ENCODE peak calls at places on chromosomes 6 and 20, in seven cellular contexts. S is mesenchymal stem cell, A is GM23248, P is GM23338, H is MM.1S, B is H9, I is neural progenitor cell. C is an unnamed sample.

GRCh38 chr6:19835605-19836004 is 1.6 kb upstream of the ID4 start:
- DNase-seq in S (no peak), A (no peak), P (no peak), H (no peak), B (no peak), I (no peak), C (no peak)

GRCh38 chr6:84749181-84749580 is 15.2 kb downstream of the TBX18 start:
- DNase-seq in S (no peak), A (no peak), P (no peak), H (no peak), B (no peak), I (no peak), C (no peak)

GRCh38 chr20:57847104-57847503 is 137.3 kb upstream of the PMEPA1 start:
- DNase-seq in S (no peak), A (no peak), P (no peak), H (no peak), B (no peak), I (no peak), C (no peak)

GRCh38 chr6:119479860-119480655 is 130.5 kb upstream of the MAN1A1 start:
- DNase-seq in S (peak), A (peak), P (no peak), H (no peak), B (no peak), I (no peak), C (peak)

GRCh38 chr6:34381086-34381485 is 11.4 kb downstream of the NUDT3 start:
- DNase-seq in S (no peak), A (peak), P (no peak), H (no peak), B (no peak), I (no peak), C (peak)

GRCh38 chr6:46170357-46171289 is at the start of gene ENPP5:
- DNase-seq in S (no peak), A (peak), P (peak), H (peak), B (peak), I (peak), C (peak)

GRCh38 chr20:36951198-36951976 is at the start of gene SAMHD1:
- DNase-seq in S (peak), A (peak), P (peak), H (peak), B (peak), I (peak), C (peak)

GRCh38 chr6:32192608-32193039 is at the start of gene GPSM3:
- DNase-seq in S (peak), A (peak), P (peak), H (peak), B (peak), I (no peak), C (peak)

GRCh38 chr6:132400641-132401119 is 595 bp downstream of the MOXD1 start:
- DNase-seq in S (peak), A (peak), P (peak), H (no peak), B (peak), I (peak), C (no peak)

GRCh38 chr6:93727447-93727846 is 308.1 kb upstream of the EPHA7 start:
- DNase-seq in S (no peak), A (no peak), P (no peak), H (no peak), B (no peak), I (no peak), C (peak)

GRCh38 chr20:5774438-5774837 is 24.2 kb downstream of the SHLD1 start:
- DNase-seq in S (no peak), A (no peak), P (no peak), H (no peak), B (no peak), I (no peak), C (no peak)

GRCh38 chr20:40986774-40987173 is 41.8 kb upstream of the TOP1 start:
- DNase-seq in S (no peak), A (no peak), P (no peak), H (peak), B (no peak), I (no peak), C (no peak)

GRCh38 chr6:15623282-15624116 is 39.3 kb downstream of the DTNBP1 start:
- DNase-seq in S (peak), A (peak), P (peak), H (peak), B (no peak), I (no peak), C (peak)

GRCh38 chr20:57476641-57477461 is 48.1 kb downstream of the CTCFL start:
- DNase-seq in S (no peak), A (no peak), P (no peak), H (no peak), B (no peak), I (no peak), C (no peak)

GRCh38 chr6:44219053-44219814 is 2.5 kb downstream of the MYMX start:
- DNase-seq in S (peak), A (peak), P (peak), H (peak), B (peak), I (peak), C (peak)

GRCh38 chr6:70872469-70872868 is 84.4 kb downstream of the B3GAT2 start:
- DNase-seq in S (no peak), A (no peak), P (no peak), H (no peak), B (no peak), I (no peak), C (no peak)

GRCh38 chr6:158789115-158789917 is 29.9 kb downstream of the EZR start:
- DNase-seq in S (no peak), A (no peak), P (no peak), H (no peak), B (no peak), I (no peak), C (no peak)

GRCh38 chr6:33211136-33211535 is 2.8 kb downstream of the RING1 start:
- DNase-seq in S (no peak), A (no peak), P (no peak), H (no peak), B (no peak), I (no peak), C (no peak)

GRCh38 chr20:64031822-64032314 is 4.1 kb upstream of the C20orf204 start:
- DNase-seq in S (no peak), A (no peak), P (no peak), H (no peak), B (no peak), I (no peak), C (no peak)

GRCh38 chr20:64032706-64033624 is 3.0 kb upstream of the C20orf204 start:
- DNase-seq in S (no peak), A (no peak), P (no peak), H (no peak), B (no peak), I (no peak), C (no peak)

GRCh38 chr20:64027981-64028685 is 7.8 kb upstream of the C20orf204 start:
- DNase-seq in S (no peak), A (no peak), P (no peak), H (no peak), B (no peak), I (no peak), C (no peak)

GRCh38 chr20:64030371-64031134 is 5.4 kb upstream of the C20orf204 start:
- DNase-seq in S (no peak), A (no peak), P (no peak), H (no peak), B (no peak), I (no peak), C (no peak)

DNA sequence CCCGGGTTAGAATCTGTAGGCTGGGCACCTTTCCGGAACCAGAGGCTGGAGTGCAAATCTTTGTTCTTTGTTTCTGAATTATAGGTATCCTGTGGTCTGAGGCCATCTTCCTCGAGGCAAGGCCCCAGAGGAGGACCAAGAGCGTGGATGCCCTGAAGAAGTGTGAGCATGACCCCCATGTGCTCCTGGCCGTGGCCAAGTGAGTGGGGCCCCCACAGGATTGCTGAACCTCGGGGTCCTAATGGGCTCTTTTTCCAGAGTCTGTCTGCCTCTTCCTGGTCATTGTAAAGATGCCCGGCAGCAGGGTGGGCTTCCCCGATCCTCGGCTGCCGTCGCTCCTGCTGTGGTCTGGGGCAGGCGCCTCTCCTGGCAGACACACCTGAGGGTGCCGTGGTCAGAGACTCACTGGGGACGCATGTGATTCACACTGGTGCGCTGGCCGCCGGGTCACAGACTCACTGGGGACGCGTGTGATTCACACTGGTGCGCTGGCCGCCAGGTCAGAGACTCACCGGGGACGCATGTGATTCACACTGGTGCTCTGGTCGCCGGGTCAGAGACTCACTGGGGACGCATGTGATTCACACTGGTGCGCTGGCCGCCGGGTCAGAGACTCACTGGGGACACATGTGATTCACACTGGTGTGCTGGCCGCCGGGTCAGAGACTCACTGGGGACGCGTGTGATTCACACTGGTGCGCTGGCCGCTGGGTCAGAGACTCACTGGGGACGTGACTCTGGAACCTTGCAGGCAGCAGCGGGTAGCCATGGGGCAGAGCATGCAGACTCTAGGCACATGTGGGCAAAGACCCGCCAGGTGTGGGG is 6.5 kb upstream of the C20orf204 start:
- DNase-seq in S (no peak), A (no peak), P (no peak), H (no peak), B (no peak), I (no peak), C (no peak)
- H2AFZ ChIP-seq in S (no peak), A (no peak), P (no peak), H (no peak), B (no peak), I (no peak), C (no peak)

DNA sequence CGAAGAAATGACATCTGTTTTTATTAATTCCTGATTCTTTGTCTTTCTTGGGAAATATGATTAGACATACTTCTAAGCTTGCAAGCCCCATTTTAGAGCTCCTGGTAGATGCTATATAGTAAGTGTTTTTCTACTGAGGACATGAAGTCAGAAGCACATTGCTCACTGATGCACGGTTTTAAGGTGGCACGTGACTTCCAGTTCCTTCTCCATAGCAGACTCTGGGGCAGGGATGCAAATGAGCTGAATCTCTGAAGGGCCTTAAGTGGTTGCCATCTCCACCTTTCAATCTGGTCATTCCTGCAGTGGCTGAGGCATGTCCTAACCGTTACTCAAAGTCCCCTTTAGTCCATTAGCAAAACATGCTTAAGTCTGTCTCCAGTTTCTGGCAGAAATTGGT is 421.2 kb upstream of the HTR1E start:
- DNase-seq in S (no peak), A (no peak), P (no peak), H (no peak), B (no peak), I (no peak), C (no peak)
- H2AFZ ChIP-seq in S (no peak), A (no peak), P (no peak), H (no peak), B (no peak), I (no peak), C (no peak)

GRCh38 chr6:128259036-128259734 is 261.2 kb downstream of the PTPRK start:
- DNase-seq in S (no peak), A (peak), P (no peak), H (peak), B (no peak), I (no peak), C (no peak)
- H2AFZ ChIP-seq in S (no peak), A (peak), P (no peak), H (peak), B (no peak), I (no peak), C (no peak)

DNA sequence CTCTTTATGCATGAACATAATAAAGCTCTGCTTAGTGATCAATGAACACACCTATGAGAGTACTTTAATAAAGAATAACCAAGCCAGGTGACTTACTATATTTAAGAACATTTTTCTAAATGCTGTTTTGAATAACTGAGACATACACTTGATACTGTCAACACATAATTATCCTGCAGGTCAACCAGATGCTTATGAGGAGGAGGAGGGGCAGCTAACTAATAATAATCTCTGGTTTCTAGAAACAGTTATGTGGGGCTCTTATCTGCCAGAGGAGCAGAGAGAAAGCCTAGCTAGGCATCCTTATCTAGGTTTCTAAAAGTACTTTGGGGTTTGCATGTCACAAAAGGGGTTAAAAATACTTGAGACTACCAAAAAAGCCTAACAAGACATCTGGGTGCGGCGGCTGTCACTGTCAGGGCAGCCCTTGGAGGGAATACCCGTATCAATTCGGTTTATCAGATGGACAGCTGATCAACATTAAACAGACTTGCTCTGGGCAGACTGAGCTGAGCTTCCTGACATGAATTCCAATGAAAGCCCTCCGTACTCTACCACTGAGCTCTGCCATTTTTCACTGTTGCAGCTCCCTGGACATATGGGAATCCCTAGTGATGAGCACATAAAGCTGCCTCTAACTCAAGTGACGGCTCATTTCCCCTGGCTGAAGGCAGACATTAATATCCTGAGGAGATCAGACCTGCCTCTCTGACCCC is 166.6 kb downstream of the PDSS2 start:
- DNase-seq in S (no peak), A (no peak), P (no peak), H (no peak), B (no peak), I (no peak), C (no peak)
- H2AFZ ChIP-seq in S (no peak), A (no peak), P (no peak), H (no peak), B (no peak), I (no peak), C (no peak)

DNA sequence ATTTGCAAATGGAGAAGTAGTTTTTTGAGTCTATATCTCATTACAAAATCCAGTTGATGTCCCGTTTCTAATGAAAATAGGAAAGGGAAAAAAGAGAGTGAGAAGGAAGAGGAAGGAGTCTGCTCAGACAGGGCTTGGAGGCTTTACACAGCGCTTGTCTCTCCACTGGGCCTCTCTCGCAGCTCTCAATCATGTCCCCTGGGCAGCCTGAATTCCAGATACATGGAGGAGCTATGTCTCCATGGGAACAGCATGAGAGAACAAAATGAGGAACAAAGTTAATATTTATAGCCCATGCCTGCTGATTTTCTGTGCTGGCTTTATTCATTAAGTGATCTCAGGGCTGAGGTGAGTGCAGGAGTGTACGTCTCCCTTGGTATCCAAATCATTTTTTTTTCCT is 35.3 kb upstream of the BCLAF1 start:
- DNase-seq in S (no peak), A (no peak), P (no peak), H (no peak), B (no peak), I (peak), C (no peak)
- H2AFZ ChIP-seq in S (no peak), A (no peak), P (peak), H (no peak), B (no peak), I (peak), C (no peak)

GRCh38 chr20:20491784-20492145 is 123.9 kb downstream of the INSM1 start:
- DNase-seq in S (no peak), A (no peak), P (no peak), H (no peak), B (no peak), I (no peak), C (no peak)
- H2AFZ ChIP-seq in S (no peak), A (no peak), P (no peak), H (no peak), B (no peak), I (no peak), C (no peak)

DNA sequence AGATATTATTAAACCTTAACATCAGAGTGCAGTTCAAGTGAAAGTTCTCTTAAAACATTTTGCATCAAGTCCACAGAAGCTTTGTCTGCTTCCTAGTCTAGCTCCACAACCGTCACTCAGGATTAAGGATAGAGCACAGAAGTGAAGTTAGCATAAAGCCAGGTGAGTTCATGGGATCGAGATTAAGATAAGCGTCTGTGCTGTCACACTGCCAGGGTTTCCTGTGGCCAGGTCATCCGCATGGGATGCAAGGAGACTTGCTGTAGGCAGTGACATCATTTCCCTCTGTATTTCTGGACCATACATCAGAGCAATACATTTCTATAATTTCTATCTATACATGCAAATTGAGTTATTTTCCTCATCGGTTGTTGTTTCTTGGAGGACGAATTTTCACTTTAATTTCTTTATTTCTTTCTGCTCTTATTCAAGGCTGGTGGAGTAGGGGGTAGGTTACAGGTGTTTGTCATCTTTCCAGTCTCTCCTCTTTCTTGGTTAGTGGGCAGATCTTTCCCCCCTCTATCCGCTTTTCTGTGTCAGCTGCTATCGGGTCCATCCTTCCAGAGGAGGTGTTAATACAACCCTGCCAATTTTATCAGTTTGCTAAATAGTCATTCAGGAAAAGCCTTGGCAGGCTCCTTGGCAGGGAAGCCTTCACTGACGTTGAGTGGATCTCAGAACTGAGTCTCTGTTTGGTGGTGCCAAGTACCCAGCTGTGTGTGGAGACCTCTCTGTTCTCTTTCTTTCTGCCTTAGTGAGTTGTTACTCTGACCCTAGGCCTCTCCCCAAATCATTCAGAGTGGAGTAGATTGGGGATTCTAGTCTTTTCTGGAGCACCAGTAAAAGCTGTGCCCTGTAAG is 307.6 kb upstream of the MAP3K7 start:
- DNase-seq in S (no peak), A (no peak), P (no peak), H (no peak), B (no peak), I (no peak), C (no peak)
- H2AFZ ChIP-seq in S (no peak), A (no peak), P (no peak), H (no peak), B (no peak), I (no peak), C (no peak)

C was measured in fibroblast of lung.